ENCODE peak calls at places on chromosomes 1 and 21, in seven cellular contexts. Y is breast epithelium; H is NCI-H460; F is aorta; R is Right ventricle myocardium inferior; B is cardiac muscle cell; U is activated CD8-positive, alpha-beta memory T cell treated with anti-CD3 and anti-CD28 coated beads, Interleukin-2, amount 50 U/mL, for 4 hours. S is an unnamed sample.

GRCh38 chr1:15799004-15799867 is 8.2 kb downstream of the UQCRHL start:
- DNase-seq in Y (peak; percentile 79), H (peak; percentile 89), F (peak; percentile 92), R (peak; percentile 75), B (no peak), U (no peak), S (peak; percentile 88)

GRCh38 chr21:24738063-24738462 is 869.2 kb downstream of the MRPL39 start:
- DNase-seq in Y (no peak), H (no peak), F (no peak), R (no peak), B (no peak), U (no peak), S (no peak)

GRCh38 chr1:10339815-10340214 is 59.0 kb upstream of the PGD start:
- DNase-seq in Y (no peak), H (no peak), F (no peak), R (no peak), B (peak; percentile 58), U (no peak), S (no peak)

GRCh38 chr1:24193046-24193445 is 6.0 kb upstream of the IFNLR1 start:
- DNase-seq in Y (no peak), H (peak; percentile 46), F (no peak), R (no peak), B (no peak), U (no peak), S (peak; percentile 27)

GRCh38 chr21:35390013-35390776 is 341.1 kb upstream of the RUNX1 start:
- DNase-seq in Y (no peak), H (no peak), F (no peak), R (no peak), B (no peak), U (no peak), S (no peak)

GRCh38 chr1:78339490-78339889 is 151.3 kb upstream of the PTGFR start:
- DNase-seq in Y (no peak), H (no peak), F (no peak), R (no peak), B (no peak), U (no peak), S (no peak)

GRCh38 chr21:46118305-46118870 is 20.5 kb downstream of the COL6A2 start:
- DNase-seq in Y (no peak), H (no peak), F (peak; percentile 36), R (peak; percentile 51), B (no peak), U (peak; percentile 7), S (peak; percentile 60)

GRCh38 chr1:87179851-87180519 is 148.7 kb upstream of the LMO4 start:
- DNase-seq in Y (no peak), H (no peak), F (no peak), R (no peak), B (no peak), U (no peak), S (no peak)

GRCh38 chr1:223849352-223849751 is 3.6 kb upstream of the TP53BP2 start:
- DNase-seq in Y (no peak), H (no peak), F (no peak), R (no peak), B (no peak), U (no peak), S (no peak)

GRCh38 chr1:7842517-7842916 is 10.3 kb downstream of the UTS2 start:
- DNase-seq in Y (no peak), H (no peak), F (no peak), R (no peak), B (no peak), U (no peak), S (no peak)

GRCh38 chr1:32241011-32241763 is 5.8 kb upstream of the FAM167B start:
- DNase-seq in Y (peak; percentile 46), H (no peak), F (peak; percentile 78), R (no peak), B (peak; percentile 56), U (peak; percentile 50), S (peak; percentile 83)

GRCh38 chr1:50163674-50164073 is 55.0 kb downstream of the ELAVL4 start:
- DNase-seq in Y (no peak), H (no peak), F (no peak), R (no peak), B (no peak), U (no peak), S (no peak)

GRCh38 chr1:62528015-62528414 is 69.3 kb upstream of the ANGPTL3 start:
- DNase-seq in Y (no peak), H (no peak), F (peak; percentile 56), R (peak; percentile 56), B (no peak), U (no peak), S (no peak)

GRCh38 chr1:16318544-16318943 is 33.7 kb downstream of the FBXO42 start:
- DNase-seq in Y (no peak), H (no peak), F (peak; percentile 74), R (no peak), B (no peak), U (no peak), S (no peak)

GRCh38 chr1:1262759-1263158 is 10.9 kb downstream of the UBE2J2 start:
- DNase-seq in Y (no peak), H (no peak), F (no peak), R (no peak), B (no peak), U (no peak), S (no peak)

GRCh38 chr1:100428160-100428559 is 75.9 kb downstream of the CDC14A start:
- DNase-seq in Y (no peak), H (no peak), F (no peak), R (no peak), B (no peak), U (no peak), S (no peak)

GRCh38 chr1:11311816-11312755 is 39.1 kb downstream of the UBIAD1 start:
- DNase-seq in Y (no peak), H (no peak), F (no peak), R (no peak), B (no peak), U (no peak), S (no peak)

S was measured in suprapubic skin.